ENCODE peak calls at places on chromosomes 16 and 17, in five cellular contexts. Z, R, Y, S and G are unnamed samples.

GRCh38 chr17:80153004-80153403 is 6.1 kb upstream of the EIF4A3 start:
- DNase-seq in Z (no peak), R (no peak), Y (no peak), S (no peak), G (no peak)

GRCh38 chr17:20944014-20944905 is 98.6 kb downstream of the USP22 start:
- DNase-seq in Z (no peak), R (no peak), Y (no peak), S (no peak), G (peak; percentile 63)

GRCh38 chr16:1800703-1801102 is 7.2 kb upstream of the IGFALS start:
- DNase-seq in Z (no peak), R (no peak), Y (no peak), S (peak; percentile 58), G (no peak)

GRCh38 chr17:56699186-56699895 is 105.8 kb downstream of the NOG start:
- DNase-seq in Z (peak; percentile 9), R (peak; percentile 38), Y (peak; percentile 96), S (peak; percentile 89), G (peak; percentile 88)

GRCh38 chr16:88430524-88431446 is 22.3 kb upstream of the ZFPM1 start:
- DNase-seq in Z (no peak), R (no peak), Y (peak; percentile 29), S (no peak), G (no peak)

GRCh38 chr16:75238853-75239371 is 12.5 kb downstream of the BCAR1 start:
- DNase-seq in Z (no peak), R (peak; percentile 54), Y (no peak), S (no peak), G (no peak)

GRCh38 chr17:77116371-77116860 is 24.4 kb upstream of the SEC14L1 start:
- DNase-seq in Z (no peak), R (no peak), Y (no peak), S (no peak), G (no peak)

GRCh38 chr17:82083009-82083408 is 15.0 kb downstream of the FASN start:
- DNase-seq in Z (no peak), R (no peak), Y (no peak), S (no peak), G (no peak)

GRCh38 chr17:17835415-17836249 is 1.2 kb downstream of the SREBF1 start:
- DNase-seq in Z (no peak), R (no peak), Y (no peak), S (no peak), G (no peak)

GRCh38 chr16:14304891-14305459 is 233.9 kb downstream of the MRTFB start:
- DNase-seq in Z (no peak), R (no peak), Y (no peak), S (no peak), G (no peak)

GRCh38 chr17:6420173-6420641 is 14.7 kb downstream of the AIPL1 start:
- DNase-seq in Z (peak; percentile 37), R (no peak), Y (peak; percentile 6), S (no peak), G (no peak)

GRCh38 chr16:23055481-23055880 is 93.8 kb downstream of the USP31 start:
- DNase-seq in Z (no peak), R (no peak), Y (no peak), S (no peak), G (no peak)

GRCh38 chr17:5619088-5619740 is 34.9 kb upstream of the NLRP1 start:
- DNase-seq in Z (no peak), R (no peak), Y (no peak), S (no peak), G (no peak)

GRCh38 chr16:88468289-88469129 is 15.4 kb downstream of the ZFPM1 start:
- DNase-seq in Z (peak; percentile 29), R (peak; percentile 89), Y (no peak), S (peak; percentile 21), G (peak; percentile 81)

GRCh38 chr16:56192971-56193936 is 2.0 kb downstream of the GNAO1 start:
- DNase-seq in Z (no peak), R (peak; percentile 28), Y (no peak), S (no peak), G (no peak)

DNA sequence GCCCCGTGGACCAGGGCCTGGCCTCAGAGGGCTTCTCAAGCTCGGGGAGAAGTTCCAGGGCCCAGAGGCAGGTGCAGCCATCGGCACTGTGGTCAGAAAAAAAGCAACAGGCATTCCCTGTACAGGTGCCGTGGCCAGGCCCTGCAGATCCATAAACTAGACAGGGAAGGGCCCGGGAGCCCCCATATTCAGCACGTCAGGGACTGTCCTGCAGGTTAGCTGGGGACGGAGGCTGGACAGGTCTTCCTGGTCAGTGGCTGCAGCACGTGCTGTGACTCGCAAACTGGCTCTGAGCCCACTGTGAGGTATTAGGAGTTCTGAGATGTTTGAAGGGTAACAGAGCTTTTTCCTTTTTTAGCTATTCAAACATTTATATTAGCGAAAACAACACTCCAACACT is 15.0 kb upstream of the C16orf95 start:
- DNase-seq in Z (no peak), R (no peak), Y (no peak), S (no peak), G (no peak)
- TF ChIP-seq CTCF in Z (no peak), R (no peak), Y (no peak), S (no peak), G (no peak)

DNA sequence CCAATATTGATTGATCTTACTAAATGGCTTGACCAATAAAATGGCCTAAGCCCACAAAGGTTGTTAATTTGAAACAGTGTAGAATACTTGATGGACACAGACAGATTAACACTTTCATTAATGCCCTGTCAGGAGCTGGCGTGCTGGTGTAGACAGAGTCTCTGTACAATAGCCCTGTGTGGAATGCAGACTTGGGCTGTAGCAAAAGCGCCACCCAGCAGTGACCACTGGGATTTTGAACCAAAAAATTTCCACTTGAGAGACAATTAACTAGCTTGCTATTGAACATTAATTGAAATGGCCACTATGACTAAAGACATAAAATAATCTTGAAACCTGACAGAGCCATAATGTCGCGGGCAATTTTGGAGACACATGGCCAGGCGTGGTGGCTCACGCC is 19.7 kb upstream of the GUCY2D start:
- DNase-seq in Z (no peak), R (no peak), Y (peak; percentile 10), S (no peak), G (no peak)
- TF ChIP-seq CTCF in Z (peak; percentile 11), R (peak; percentile 48), Y (peak; percentile 15), S (peak; percentile 3), G (no peak)

GRCh38 chr16:53417011-53417410 is 17.3 kb upstream of the RBL2 start:
- DNase-seq in Z (no peak), R (no peak), Y (peak; percentile 6), S (no peak), G (no peak)

GRCh38 chr16:53417976-53418375 is 16.3 kb upstream of the RBL2 start:
- DNase-seq in Z (no peak), R (no peak), Y (no peak), S (no peak), G (no peak)

GRCh38 chr16:53414381-53414780 is 19.9 kb upstream of the RBL2 start:
- DNase-seq in Z (no peak), R (no peak), Y (no peak), S (no peak), G (no peak)

GRCh38 chr16:53413864-53414263 is 20.4 kb upstream of the RBL2 start:
- DNase-seq in Z (no peak), R (no peak), Y (no peak), S (no peak), G (no peak)

GRCh38 chr16:53415504-53415903 is 18.8 kb upstream of the RBL2 start:
- DNase-seq in Z (no peak), R (no peak), Y (no peak), S (no peak), G (peak; percentile 53)
- TF ChIP-seq CTCF in Z (no peak), R (no peak), Y (no peak), S (no peak), G (peak; percentile 47)

DNA sequence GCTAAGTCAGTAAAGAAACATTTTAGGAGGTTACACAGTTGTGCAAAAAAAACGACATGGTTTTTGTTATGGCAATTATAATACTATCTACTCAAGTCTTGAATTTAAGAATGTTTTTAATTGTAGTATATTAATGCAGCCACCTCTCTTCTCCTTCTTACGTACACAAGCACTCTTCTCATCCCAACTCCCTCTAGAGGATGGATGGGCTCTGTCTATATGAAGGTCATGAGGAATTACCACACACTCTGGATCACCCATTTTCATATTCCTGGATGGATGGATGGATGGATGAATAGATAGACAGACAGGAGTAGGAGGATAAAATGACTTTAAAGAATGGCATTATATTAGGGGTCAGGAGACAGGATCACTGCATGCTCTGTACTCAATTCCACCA is 120.0 kb downstream of the PHKB start:
- DNase-seq in Z (no peak), R (no peak), Y (no peak), S (no peak), G (no peak)
- TF ChIP-seq CTCF in Z (peak; percentile 19), R (no peak), Y (no peak), S (no peak), G (peak; percentile 19)

GRCh38 chr16:35598696-35599332 is 2139.4 kb downstream of the TP53TG3F start:
- DNase-seq in Z (no peak), R (no peak), Y (no peak), S (no peak), G (no peak)

GRCh38 chr16:35596467-35596866 is 2137.1 kb downstream of the TP53TG3F start:
- DNase-seq in Z (no peak), R (no peak), Y (no peak), S (no peak), G (no peak)

GRCh38 chr16:35602116-35602515 is 2142.7 kb downstream of the TP53TG3F start:
- DNase-seq in Z (no peak), R (no peak), Y (no peak), S (no peak), G (no peak)

GRCh38 chr16:35599429-35600165 is 2140.2 kb downstream of the TP53TG3F start:
- DNase-seq in Z (no peak), R (no peak), Y (no peak), S (no peak), G (no peak)
- TF ChIP-seq CTCF in Z (no peak), R (no peak), Y (no peak), S (no peak), G (no peak)

GRCh38 chr17:51580869-51581268 is 320.5 kb downstream of the UTP18 start:
- DNase-seq in Z (no peak), R (no peak), Y (no peak), S (no peak), G (no peak)

GRCh38 chr17:51588063-51588462 is 327.7 kb downstream of the UTP18 start:
- DNase-seq in Z (no peak), R (no peak), Y (no peak), S (no peak), G (no peak)

GRCh38 chr17:51590071-51590470 is 329.7 kb downstream of the UTP18 start:
- DNase-seq in Z (no peak), R (no peak), Y (no peak), S (no peak), G (no peak)

GRCh38 chr17:51585514-51586104 is 325.3 kb downstream of the UTP18 start:
- DNase-seq in Z (peak; percentile 35), R (peak; percentile 15), Y (no peak), S (no peak), G (peak; percentile 41)
- TF ChIP-seq CTCF in Z (peak; percentile 68), R (no peak), Y (no peak), S (no peak), G (peak; percentile 67)

DNA sequence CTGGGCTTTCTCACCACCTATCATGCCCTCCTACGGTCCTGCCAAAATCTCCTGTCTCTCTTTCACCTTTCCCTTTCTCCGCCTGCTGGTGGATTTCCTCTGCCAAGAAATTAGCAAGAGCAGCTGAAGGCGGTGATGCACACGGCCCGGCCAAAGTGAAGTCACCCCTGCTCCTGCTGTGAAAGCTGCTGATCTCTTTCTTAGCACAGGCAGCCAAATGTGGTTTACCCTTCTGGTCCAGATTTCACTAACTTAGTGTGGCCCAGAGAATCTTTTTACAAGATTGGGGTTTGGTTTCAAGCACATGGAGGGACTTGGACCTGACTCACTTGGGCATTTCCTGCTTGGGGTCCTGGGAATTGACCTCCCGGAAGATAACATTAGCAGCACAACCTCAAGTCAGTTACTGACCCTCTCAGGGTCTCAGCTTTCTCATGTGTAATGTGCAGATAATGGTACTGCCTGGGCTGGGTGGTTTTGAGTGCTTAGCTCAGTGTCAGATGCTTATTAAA is 155.7 kb downstream of the SOCS1 start:
- DNase-seq in Z (no peak), R (no peak), Y (peak; percentile 97), S (peak; percentile 91), G (no peak)
- TF ChIP-seq CTCF in Z (no peak), R (peak; percentile 45), Y (peak; percentile 55), S (peak; percentile 55), G (no peak)